ENCODE peak calls at places on chromosomes 13 and 19, in ten cellular contexts. L, J, S, A, V, P, O, D, N and B are unnamed samples.

GRCh38 chr13:99606322-99607089 is 105.2 kb downstream of the TM9SF2 start:
- DNase-seq in D (peak; percentile 97), V (peak; percentile 54), P (peak; percentile 87), J (peak; percentile 94), A (peak; percentile 86), L (peak; percentile 96), S (peak; percentile 85), N (peak; percentile 98), O (peak; percentile 75), B (peak; percentile 59)

GRCh38 chr13:20146381-20146780 is 14.5 kb downstream of the GJA3 start:
- DNase-seq in N (no peak), L (no peak), S (no peak), V (no peak), O (no peak), A (no peak), P (no peak), J (no peak), D (no peak), B (no peak)

GRCh38 chr19:11164879-11165406 is 9.4 kb upstream of the SPC24 start:
- DNase-seq in P (no peak), V (peak; percentile 52), A (no peak), D (no peak), J (peak; percentile 98), L (peak; percentile 89), O (no peak), S (peak; percentile 97), N (no peak), B (no peak)

GRCh38 chr19:56222901-56223300 is 20.8 kb downstream of the ZSCAN5C start:
- DNase-seq in P (no peak), J (no peak), V (no peak), D (no peak), O (no peak), A (no peak), S (no peak), N (no peak), L (no peak), B (no peak)

GRCh38 chr19:3665681-3666544 is 34.4 kb downstream of the PIP5K1C start:
- DNase-seq in A (peak; percentile 69), L (peak; percentile 84), D (peak; percentile 87), V (no peak), P (peak; percentile 53), S (peak; percentile 72), O (peak; percentile 14), N (peak; percentile 90), J (peak; percentile 86), B (peak; percentile 27)

GRCh38 chr19:16000024-16000687 is 51.3 kb downstream of the OR10H4 start:
- DNase-seq in V (no peak), J (no peak), N (no peak), A (no peak), S (peak; percentile 40), L (no peak), P (no peak), D (no peak), O (no peak), B (no peak)

GRCh38 chr19:3357731-3358391 is 8.5 kb upstream of the NFIC start:
- DNase-seq in A (no peak), N (peak; percentile 78), P (no peak), O (no peak), J (peak; percentile 81), D (no peak), V (no peak), S (no peak), L (no peak), B (no peak)

GRCh38 chr13:75299913-75300862 is 181.8 kb downstream of the TBC1D4 start:
- DNase-seq in O (peak; percentile 12), L (no peak), A (no peak), P (no peak), J (no peak), N (no peak), V (no peak), D (no peak), S (no peak), B (no peak)

GRCh38 chr13:95530178-95530577 is 22.3 kb upstream of the CLDN10 start:
- DNase-seq in O (peak; percentile 83), N (no peak), J (no peak), A (no peak), S (no peak), L (no peak), P (no peak), D (no peak), V (no peak), B (no peak)

GRCh38 chr13:110161112-110161897 is 145.7 kb downstream of the COL4A1 start:
- DNase-seq in N (peak; percentile 15), A (no peak), J (no peak), V (no peak), D (no peak), P (no peak), L (no peak), S (no peak), O (no peak), B (no peak)
- H3K4me3 ChIP-seq in N (no peak overlapping the region), A (no peak overlapping the region), J (no peak overlapping the region), V (no peak overlapping the region), D (no peak overlapping the region), P (no peak overlapping the region), L (no peak overlapping the region), S (no peak overlapping the region), O (no peak overlapping the region), B (no peak overlapping the region)

GRCh38 chr13:40599722-40600121 is 66.7 kb downstream of the FOXO1 start:
- DNase-seq in N (no peak), J (no peak), P (no peak), L (no peak), V (no peak), D (no peak), A (no peak), O (no peak), S (no peak), B (no peak)
- H3K4me1 ChIP-seq in N (no peaks in the 10 kb centered on the region), J (no peaks in the 10 kb centered on the region), P (no peaks in the 10 kb centered on the region), L (peaks cover 94% of the 10 kb centered on the region), V (no peaks in the 10 kb centered on the region), D (peaks cover 19% of the 10 kb centered on the region), A (no peaks in the 10 kb centered on the region), O (peaks cover 14% of the 10 kb centered on the region), S (no peaks in the 10 kb centered on the region), B (peaks cover 36% of the 10 kb centered on the region)

GRCh38 chr13:93225610-93226009 is 997 bp upstream of the GPC6 start:
- DNase-seq in D (no peak), L (no peak), A (no peak), S (no peak), V (no peak), J (no peak), P (no peak), N (no peak), O (peak; percentile 77), B (no peak)

GRCh38 chr13:93226065-93226622 is 463 bp upstream of the GPC6 start:
- DNase-seq in P (peak; percentile 47), L (no peak), V (no peak), S (no peak), N (no peak), A (no peak), O (no peak), J (no peak), D (no peak), B (no peak)

GRCh38 chr13:93227280-93227905 is 786 bp downstream of the GPC6 start:
- DNase-seq in J (peak; percentile 70), O (peak; percentile 81), N (peak; percentile 79), A (no peak), V (no peak), P (peak; percentile 66), L (peak; percentile 50), D (peak; percentile 71), S (no peak), B (no peak)

GRCh38 chr13:93226623-93227279 is at the start of gene GPC6:
- DNase-seq in O (peak; percentile 93), N (peak; percentile 80), J (peak; percentile 78), L (no peak), P (peak; percentile 89), A (no peak), V (no peak), D (no peak), S (no peak), B (no peak)

DNA sequence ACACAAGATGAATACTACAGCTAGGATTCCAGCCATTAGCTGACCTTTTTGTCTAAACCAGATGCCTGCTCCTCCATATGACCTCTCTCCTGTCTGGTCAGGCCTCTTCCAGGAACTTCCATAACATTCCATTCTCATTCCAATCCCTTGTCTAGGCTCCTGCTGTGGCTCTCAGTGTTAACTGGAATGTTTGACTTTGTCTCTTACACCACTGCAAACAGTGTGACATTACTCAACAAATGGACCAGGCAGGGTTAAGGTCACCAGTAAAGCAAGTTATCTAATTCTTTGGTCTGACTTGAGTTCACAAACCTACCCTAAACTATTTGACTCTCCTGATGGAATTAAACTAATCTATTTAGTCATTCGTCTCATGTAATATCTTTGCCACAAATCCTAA is 2.1 kb upstream of the GPC6 start:
- DNase-seq in V (no peak), L (no peak), J (no peak), S (no peak), D (no peak), O (no peak), P (peak; percentile 64), N (peak; percentile 86), A (no peak), B (no peak)
- H3K4me3 ChIP-seq in V (no peak overlapping the region), L (no peak overlapping the region), J (no peak overlapping the region), S (no peak overlapping the region), D (no peak overlapping the region), O (no peak overlapping the region), P (no peak overlapping the region), N (peak overlapping the region; percentile 99), A (no peak overlapping the region), B (no peak overlapping the region)

GRCh38 chr13:33284016-33284415 is 1.5 kb downstream of the STARD13 start:
- DNase-seq in J (no peak), P (no peak), L (no peak), O (no peak), N (no peak), D (no peak), V (no peak), S (no peak), A (no peak), B (no peak)

GRCh38 chr13:33284916-33285315 is 639 bp downstream of the STARD13 start:
- DNase-seq in N (no peak), O (peak; percentile 44), A (no peak), L (no peak), D (no peak), P (no peak), V (no peak), J (no peak), S (no peak), B (no peak)

GRCh38 chr13:33281951-33282595 is 3.5 kb downstream of the STARD13 start:
- DNase-seq in O (peak; percentile 88), V (no peak), S (no peak), N (no peak), P (no peak), A (no peak), L (no peak), J (no peak), D (no peak), B (no peak)

GRCh38 chr13:33285420-33286124 is at the start of gene STARD13:
- DNase-seq in V (peak; percentile 92), O (peak; percentile 96), J (peak; percentile 98), S (peak; percentile 99), A (no peak), D (peak; percentile 90), L (peak; percentile 93), N (peak; percentile 98), P (peak; percentile 78), B (peak; percentile 93)

DNA sequence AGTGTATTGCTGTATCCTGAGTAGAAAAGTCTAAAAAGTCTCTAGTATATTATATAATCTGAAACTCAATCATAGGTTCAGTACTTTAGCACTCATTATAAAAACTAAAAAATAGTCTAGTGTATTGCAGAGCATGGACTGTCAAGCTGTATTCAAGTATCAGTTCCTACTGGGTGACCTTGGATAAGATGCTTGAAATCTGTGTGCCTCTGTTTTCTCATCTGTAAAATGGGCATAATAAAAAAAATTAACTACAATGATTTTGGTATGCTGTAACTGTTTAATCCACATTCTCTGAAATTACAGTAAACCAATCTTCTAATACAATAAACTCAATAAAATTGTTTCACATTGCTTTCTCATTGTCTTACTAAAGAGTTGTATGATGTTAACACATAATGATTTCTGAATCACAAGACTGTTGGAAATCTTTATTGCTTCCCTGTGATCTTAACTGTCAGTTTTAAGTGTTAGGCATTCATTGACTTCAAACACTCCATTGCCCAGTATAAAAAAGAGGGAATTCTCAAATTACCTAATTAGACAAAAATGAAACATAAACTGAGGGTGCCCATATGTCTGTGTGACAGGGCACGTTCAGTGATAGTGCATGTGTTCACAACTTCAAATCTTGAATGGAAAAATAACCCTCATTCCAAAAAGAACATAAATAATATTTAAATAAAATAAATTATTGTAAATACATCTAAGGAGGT is 2.2 kb downstream of the STARD13 start:
- DNase-seq in O (no peak), N (no peak), P (no peak), S (no peak), V (no peak), A (no peak), J (no peak), D (no peak), L (no peak), B (no peak)
- H3K4me1 ChIP-seq in O (peaks cover 51% of the 10 kb centered on the region), N (no peaks in the 10 kb centered on the region), P (peaks cover 2% of the 10 kb centered on the region), S (no peaks in the 10 kb centered on the region), V (peaks cover 15% of the 10 kb centered on the region), A (no peaks in the 10 kb centered on the region), J (no peaks in the 10 kb centered on the region), D (peaks cover 13% of the 10 kb centered on the region), L (peaks cover 53% of the 10 kb centered on the region), B (peaks cover 67% of the 10 kb centered on the region)